ENCODE peak calls at places on chromosomes 6 and 20, in five cellular contexts. R, J, L, I and O are unnamed samples. For H3K4me1, the result is how much of the 10 kb centered on the place peaks cover.

GRCh38 chr6:34531580-34532201 is 24.4 kb downstream of the SPDEF start:
- DNase-seq in J (peak), I (peak), R (peak), L (peak), O (peak)

GRCh38 chr6:130744601-130745382 is 82.4 kb upstream of the SMLR1 start:
- DNase-seq in I (no peak), J (no peak), L (no peak), R (no peak), O (no peak)

GRCh38 chr20:22966787-22967464 is 68.2 kb upstream of the SSTR4 start:
- DNase-seq in R (no peak), I (no peak), J (no peak), L (no peak), O (no peak)

GRCh38 chr6:39942903-39943580 is 8.8 kb upstream of the MOCS1 start:
- DNase-seq in J (no peak), I (no peak), L (no peak), R (no peak), O (no peak)

GRCh38 chr6:74879234-74879633 is 326.6 kb downstream of the COL12A1 start:
- DNase-seq in J (no peak), L (no peak), R (no peak), I (no peak), O (no peak)

GRCh38 chr6:104855507-104855906 is 4.2 kb downstream of the HACE1 start:
- DNase-seq in L (no peak), I (no peak), J (no peak), R (no peak), O (no peak)

GRCh38 chr20:24790746-24791283 is 158.3 kb upstream of the CST7 start:
- DNase-seq in J (no peak), I (no peak), L (no peak), R (no peak), O (no peak)

GRCh38 chr6:166563200-166563599 is 23.3 kb downstream of the RAMACL start:
- DNase-seq in I (no peak), L (no peak), R (no peak), J (no peak), O (no peak)

GRCh38 chr6:18269253-18269652 is 4.9 kb upstream of the DEK start:
- DNase-seq in I (no peak), L (no peak), R (peak), J (no peak), O (no peak)

GRCh38 chr6:75167426-75167825 is 38.4 kb downstream of the COL12A1 start:
- DNase-seq in L (no peak), J (no peak), R (no peak), I (no peak), O (no peak)

GRCh38 chr6:155026366-155027045 is 31.4 kb downstream of the TIAM2 start:
- DNase-seq in R (no peak), L (no peak), I (peak), J (no peak), O (no peak)

GRCh38 chr6:43170452-43171283 is at the start of gene SRF:
- DNase-seq in L (peak), I (peak), J (peak), R (peak), O (peak)

GRCh38 chr6:43171284-43172126 is 436 bp downstream of the SRF start:
- DNase-seq in I (peak), R (peak), L (no peak), J (no peak), O (peak)

GRCh38 chr6:43173496-43174262 is 2.6 kb downstream of the SRF start:
- DNase-seq in R (peak), J (peak), I (no peak), L (no peak), O (peak)

GRCh38 chr6:43174263-43175112 is 3.4 kb downstream of the SRF start:
- DNase-seq in R (peak), L (peak), J (peak), I (peak), O (peak)

DNA sequence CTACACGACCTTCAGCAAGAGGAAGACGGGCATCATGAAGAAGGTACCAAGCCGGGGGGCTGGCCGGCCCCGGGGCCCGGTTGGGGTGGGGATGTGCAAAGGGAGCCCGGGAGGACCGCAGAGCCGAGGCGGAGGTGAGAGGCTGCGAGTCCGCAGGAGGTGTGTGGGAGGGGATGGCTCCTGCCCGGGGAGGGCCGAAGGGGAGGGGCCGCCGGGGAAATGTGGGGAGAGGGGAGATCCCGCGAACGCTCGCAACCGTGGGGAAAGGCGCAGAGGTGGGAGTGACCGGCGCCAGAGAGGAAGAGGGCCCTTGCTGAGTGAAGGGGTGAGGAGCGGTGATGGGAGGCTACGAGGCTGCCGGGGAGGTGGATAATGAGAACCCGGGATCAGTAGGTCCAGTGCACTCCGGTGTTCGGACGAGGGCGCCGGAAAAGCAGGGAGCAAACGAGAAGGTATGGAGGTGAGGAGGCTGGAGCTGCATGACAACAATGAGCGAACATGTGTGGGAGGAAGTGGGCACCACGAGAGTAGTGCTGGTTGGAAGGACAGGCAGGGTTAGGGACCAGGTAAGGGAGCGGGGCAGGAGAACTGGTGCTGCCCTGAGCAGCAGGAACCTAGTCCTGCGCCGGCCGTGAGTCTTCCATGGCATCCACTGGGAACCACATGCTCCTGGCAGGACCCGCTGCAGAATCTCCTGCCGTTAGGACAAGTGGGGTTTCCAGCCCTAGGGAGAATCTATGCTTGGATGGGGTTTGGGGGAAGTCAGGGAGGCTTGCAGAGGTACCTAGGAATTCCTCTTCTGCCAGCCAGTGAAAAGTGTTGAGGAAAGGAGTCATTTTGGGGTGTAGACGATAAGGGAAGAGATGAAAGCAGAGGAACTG is 1.3 kb downstream of the SRF start:
- DNase-seq in R (peak), J (peak), L (no peak), I (peak), O (peak)
- H3K4me1 ChIP-seq in R (under half), J (under half), L (under half), I (under half), O (under half)

GRCh38 chr6:37176268-37177082 is 6.5 kb downstream of the PIM1 start:
- DNase-seq in L (no peak), R (no peak), I (peak), J (no peak), O (no peak)
- H3K4me3 ChIP-seq in L (no peak), R (no peak), I (no peak), J (no peak), O (no peak)

GRCh38 chr6:7910654-7911344 is at the start of gene TXNDC5:
- DNase-seq in L (no peak), J (peak), R (peak), I (peak), O (peak)
- H3K27ac ChIP-seq in L (no peak), J (peak), R (peak), I (peak), O (peak)

GRCh38 chr6:7161253-7161623 is 53.5 kb downstream of the RREB1 start:
- DNase-seq in R (no peak), L (no peak), J (no peak), I (no peak), O (no peak)
- H3K4me1 ChIP-seq in R (under half), L (under half), J (under half), I (under half), O (under half)

GRCh38 chr6:41723936-41724637 is 11.3 kb downstream of the TFEB start:
- DNase-seq in R (no peak), I (no peak), J (no peak), L (no peak), O (no peak)
- H3K4me3 ChIP-seq in R (no peak), I (no peak), J (no peak), L (no peak), O (no peak)

DNA sequence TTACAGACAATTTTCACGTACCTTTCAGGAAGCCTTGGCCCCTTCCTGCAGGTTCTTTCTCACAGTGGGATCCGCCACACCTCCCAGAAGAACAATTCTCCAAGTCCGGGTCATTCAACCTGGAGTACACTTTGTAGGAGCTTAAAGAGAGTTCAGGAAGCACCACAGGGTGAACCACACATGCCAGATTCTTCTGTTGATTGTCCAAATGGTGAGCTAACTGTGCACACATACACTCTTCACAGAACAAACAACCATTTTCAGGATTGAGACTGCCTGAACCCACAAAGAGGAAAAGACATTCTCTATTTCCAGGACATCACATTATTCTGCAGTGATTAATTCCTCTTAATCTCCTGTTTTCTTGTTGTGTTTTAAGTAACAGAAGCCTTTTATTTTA is 51.0 kb downstream of the SCGN start:
- DNase-seq in I (no peak), R (no peak), L (no peak), J (no peak), O (no peak)
- H3K27ac ChIP-seq in I (no peak), R (no peak), L (no peak), J (no peak), O (no peak)

GRCh38 chr6:149061933-149062332 is 255.6 kb upstream of the TAB2 start:
- DNase-seq in L (no peak), I (no peak), R (no peak), J (no peak), O (no peak)
- H3K4me1 ChIP-seq in L (under half), I (under half), R (half or more), J (under half), O (under half)